ENCODE peak calls at places on chromosomes 2 and 18, in six cellular contexts. E is heart left ventricle, F is body of pancreas, X is ovary, U is GM12878, N is K562. L is an unnamed sample. For H3K27me3, the result is how much of the 10 kb centered on the place peaks cover.

GRCh38 chr2:110180036-110180435 is 24.8 kb downstream of the NPHP1 start:
- DNase-seq in F (no peak), E (no peak), U (no peak), X (no peak), N (no peak), L (no peak)

GRCh38 chr2:73202156-73203054 is at the start of gene NOTO:
- DNase-seq in N (no peak), U (no peak), F (peak), X (no peak), E (no peak), L (no peak)

GRCh38 chr2:54599326-54599710 is 124.1 kb upstream of the EML6 start:
- DNase-seq in N (no peak), X (no peak), F (no peak), E (no peak), U (no peak), L (no peak)

GRCh38 chr2:29632018-29632417 is 289.4 kb downstream of the ALK start:
- DNase-seq in U (no peak), N (no peak), X (no peak), E (no peak), F (no peak), L (peak)

GRCh38 chr2:182870227-182870626 is 3.8 kb upstream of the FRZB start:
- DNase-seq in X (no peak), U (no peak), F (no peak), E (no peak), N (peak), L (no peak)

GRCh38 chr2:129719335-129719734 is 260.1 kb upstream of the RAB6C start:
- DNase-seq in X (no peak), N (no peak), U (no peak), F (no peak), E (no peak), L (peak)

GRCh38 chr2:121596221-121597080 is 52.8 kb downstream of the CLASP1 start:
- DNase-seq in E (no peak), N (peak), X (peak), U (peak), F (peak), L (no peak)

GRCh38 chr2:136997550-136997949 is 232.2 kb downstream of the THSD7B start:
- DNase-seq in F (no peak), N (no peak), X (no peak), U (no peak), E (no peak), L (no peak)

GRCh38 chr18:11504962-11505361 is 104.4 kb upstream of the SLC35G4 start:
- DNase-seq in F (no peak), X (no peak), U (no peak), N (no peak), E (no peak), L (no peak)

GRCh38 chr2:23624378-23624777 is 239.4 kb downstream of the KLHL29 start:
- DNase-seq in N (peak), E (no peak), X (no peak), U (no peak), F (no peak), L (no peak)

GRCh38 chr18:67514901-67515540 is 1.5 kb downstream of the DSEL start:
- DNase-seq in E (no peak), F (no peak), U (no peak), N (no peak), X (no peak), L (no peak)

GRCh38 chr18:67517224-67517765 is 775 bp upstream of the DSEL start:
- DNase-seq in E (peak), X (peak), N (no peak), F (peak), U (no peak), L (no peak)

GRCh38 chr18:67515987-67516431 is 511 bp downstream of the DSEL start:
- DNase-seq in E (peak), X (peak), F (peak), U (no peak), N (peak), L (peak)

GRCh38 chr18:67518566-67518965 is 2.0 kb upstream of the DSEL start:
- DNase-seq in U (no peak), N (no peak), X (no peak), F (no peak), E (no peak), L (no peak)

DNA sequence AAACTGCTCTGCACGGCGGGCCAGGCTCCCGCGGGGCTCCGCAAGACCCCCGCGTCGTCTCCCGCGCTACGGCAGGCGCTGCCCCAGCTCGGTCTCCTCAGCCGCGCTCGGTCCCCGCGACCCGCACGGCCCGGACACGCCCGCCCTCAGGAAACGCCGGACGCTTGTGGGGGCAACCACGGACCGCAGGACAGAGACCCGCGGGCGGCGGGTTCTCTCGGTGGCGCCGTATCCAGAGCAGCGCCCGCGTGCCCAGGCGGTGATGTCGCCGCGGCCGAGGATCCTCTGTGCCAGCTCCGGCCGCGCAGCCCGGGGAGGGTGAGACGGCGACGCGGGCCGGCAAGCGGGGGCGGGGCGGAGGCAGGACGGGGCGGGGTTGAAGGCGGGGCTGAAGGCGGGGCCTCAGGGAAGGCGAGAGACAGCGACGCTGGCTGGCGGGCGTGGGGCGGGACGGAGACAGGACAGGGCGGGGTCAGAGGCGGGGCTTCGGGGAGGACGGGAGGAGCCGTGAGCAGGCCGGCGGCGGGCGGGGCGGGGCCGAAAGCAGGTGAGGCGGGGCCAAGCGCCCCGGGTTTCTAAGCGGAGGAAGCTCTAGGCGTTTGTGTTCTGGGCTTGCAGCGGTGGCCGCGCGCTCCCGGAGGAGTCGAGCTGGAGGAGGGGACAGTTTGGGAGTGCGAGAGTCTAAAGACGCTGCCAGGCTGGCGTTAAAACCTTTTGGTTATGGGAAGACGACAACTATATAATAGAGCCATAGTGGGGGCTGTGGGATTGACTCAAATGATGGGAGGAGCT is at the start of gene DSEL:
- DNase-seq in F (peak), E (peak), X (peak), N (peak), U (peak), L (no peak)
- TF ChIP-seq POLR2A in F (peak), E (peak), X (peak), N (no peak), U (no peak), L (no peak)

GRCh38 chr18:906416-907170 is 1.9 kb downstream of the ADCYAP1 start:
- DNase-seq in F (no peak), N (no peak), E (no peak), U (no peak), X (no peak), L (no peak)
- H3K27me3 ChIP-seq in F (under half), N (half or more), E (half or more), U (under half), X (under half), L (under half)

GRCh38 chr2:30926606-30927005 is 119.4 kb upstream of the CAPN13 start:
- DNase-seq in N (no peak), E (no peak), F (no peak), U (no peak), X (no peak), L (no peak)
- TF ChIP-seq POLR2A in N (no peak), E (no peak), F (no peak), U (no peak), X (no peak), L (no peak)

GRCh38 chr2:239443102-239443620 is 42.3 kb upstream of the HDAC4 start:
- DNase-seq in U (no peak), E (no peak), N (no peak), F (no peak), X (no peak), L (no peak)
- H3K27me3 ChIP-seq in U (under half), E (under half), N (half or more), F (under half), X (under half), L (under half)

L was measured in vagina.